ENCODE peak calls at places on chromosomes 12 and 14, in six cellular contexts. P, J, H, T, D and Q are unnamed samples.

GRCh38 chr12:82414926-82415325 is 56.6 kb downstream of the METTL25 start:
- DNase-seq in P (no peak), J (no peak), H (no peak), T (no peak), D (no peak), Q (no peak)

GRCh38 chr12:80936642-80937390 is 918 bp downstream of the LIN7A start:
- DNase-seq in P (peak), J (peak), H (peak), T (no peak), D (no peak), Q (peak)

GRCh38 chr12:94513527-94513926 is 53.9 kb upstream of the CEP83 start:
- DNase-seq in P (no peak), J (no peak), H (no peak), T (no peak), D (no peak), Q (no peak)

GRCh38 chr12:63410197-63410596 is 258.1 kb downstream of the DPY19L2 start:
- DNase-seq in P (no peak), J (no peak), H (no peak), T (no peak), D (no peak), Q (no peak)

GRCh38 chr12:29088611-29089219 is 60.4 kb upstream of the FAR2 start:
- DNase-seq in P (no peak), J (no peak), H (no peak), T (peak), D (no peak), Q (no peak)

GRCh38 chr12:15928870-15929571 is 17.9 kb downstream of the DERA start:
- DNase-seq in P (no peak), J (no peak), H (peak), T (no peak), D (no peak), Q (no peak)

GRCh38 chr12:92502417-92503028 is 200.3 kb upstream of the PLEKHG7 start:
- DNase-seq in P (no peak), J (no peak), H (no peak), T (no peak), D (no peak), Q (peak)

GRCh38 chr12:124509300-124509675 is 58.1 kb downstream of the NCOR2 start:
- DNase-seq in P (no peak), J (no peak), H (no peak), T (no peak), D (no peak), Q (no peak)

GRCh38 chr12:124097681-124098080 is 124.7 kb downstream of the ZNF664 start:
- DNase-seq in P (no peak), J (no peak), H (no peak), T (no peak), D (no peak), Q (no peak)

GRCh38 chr12:66304296-66304915 is 2.1 kb downstream of the HELB start:
- DNase-seq in P (no peak), J (no peak), H (no peak), T (no peak), D (no peak), Q (no peak)

GRCh38 chr14:103668117-103668516 is 39.1 kb downstream of the KLC1 start:
- DNase-seq in P (no peak), J (no peak), H (no peak), T (no peak), D (no peak), Q (no peak)

GRCh38 chr14:25041898-25042297 is 8.0 kb downstream of the STXBP6 start:
- DNase-seq in P (no peak), J (no peak), H (no peak), T (no peak), D (no peak), Q (no peak)

GRCh38 chr12:14710632-14711324 is 14.4 kb upstream of the GUCY2C start:
- DNase-seq in P (no peak), J (no peak), H (no peak), T (no peak), D (no peak), Q (no peak)

GRCh38 chr12:72261885-72262284 is 10.3 kb upstream of the TRHDE start:
- DNase-seq in P (peak), J (no peak), H (no peak), T (no peak), D (no peak), Q (no peak)

GRCh38 chr12:132520421-132521199 is 30.7 kb downstream of the FBRSL1 start:
- DNase-seq in P (no peak), J (no peak), H (no peak), T (no peak), D (no peak), Q (peak)

GRCh38 chr12:52439845-52440244 is 5.7 kb upstream of the KRT75 start:
- DNase-seq in P (no peak), J (no peak), H (no peak), T (no peak), D (no peak), Q (no peak)

GRCh38 chr12:57809425-57809824 is 9.1 kb downstream of the AVIL start:
- DNase-seq in P (no peak), J (no peak), H (no peak), T (no peak), D (no peak), Q (no peak)

GRCh38 chr12:127060310-127060847 is 1206.6 kb upstream of the TMEM132C start:
- DNase-seq in P (no peak), J (no peak), H (no peak), T (no peak), D (no peak), Q (no peak)

GRCh38 chr14:74647061-74647833 is 35.2 kb upstream of the LTBP2 start:
- DNase-seq in P (no peak), J (no peak), H (no peak), T (no peak), D (no peak), Q (no peak)

GRCh38 chr14:87869619-87870583 is 123.1 kb downstream of the GALC start:
- DNase-seq in P (no peak), J (peak), H (no peak), T (peak), D (no peak), Q (no peak)

GRCh38 chr12:131872154-131873046 is 22.0 kb upstream of the ULK1 start:
- DNase-seq in P (no peak), J (peak), H (no peak), T (peak), D (no peak), Q (peak)

GRCh38 chr14:93941293-93941910 is 14.3 kb downstream of the FAM181A start:
- DNase-seq in P (no peak), J (peak), H (peak), T (peak), D (no peak), Q (no peak)

GRCh38 chr14:63717704-63718103 is 10.2 kb downstream of the SGPP1 start:
- DNase-seq in P (no peak), J (no peak), H (no peak), T (no peak), D (no peak), Q (no peak)

GRCh38 chr12:77433799-77434198 is 368.4 kb upstream of the E2F7 start:
- DNase-seq in P (no peak), J (no peak), H (no peak), T (no peak), D (no peak), Q (no peak)

GRCh38 chr12:46343122-46343852 is 29.3 kb downstream of the SLC38A2 start:
- DNase-seq in P (no peak), J (no peak), H (no peak), T (no peak), D (no peak), Q (no peak)

GRCh38 chr12:3336606-3337311 is 154.2 kb upstream of the PRMT8 start:
- DNase-seq in P (no peak), J (no peak), H (no peak), T (no peak), D (no peak), Q (no peak)

GRCh38 chr12:43760396-43760795 is 1.6 kb downstream of the IRAK4 start:
- DNase-seq in P (no peak), J (no peak), H (no peak), T (no peak), D (no peak), Q (no peak)

GRCh38 chr12:122082621-122083356 is 4.2 kb downstream of the MLXIP start:
- DNase-seq in P (no peak), J (no peak), H (no peak), T (no peak), D (no peak), Q (no peak)

GRCh38 chr12:122079532-122080081 is 1.1 kb downstream of the MLXIP start:
- DNase-seq in P (no peak), J (no peak), H (peak), T (no peak), D (no peak), Q (no peak)

GRCh38 chr12:122081108-122081696 is 2.6 kb downstream of the MLXIP start:
- DNase-seq in P (no peak), J (no peak), H (peak), T (peak), D (no peak), Q (no peak)

GRCh38 chr12:122080149-122081107 is 1.9 kb downstream of the MLXIP start:
- DNase-seq in P (peak), J (peak), H (peak), T (peak), D (no peak), Q (peak)

GRCh38 chr12:122081697-122082221 is 3.2 kb downstream of the MLXIP start:
- DNase-seq in P (no peak), J (peak), H (peak), T (no peak), D (no peak), Q (no peak)
- TF ChIP-seq CTCF in P (no peak), J (no peak), H (no peak), T (no peak), D (no peak), Q (no peak)

DNA sequence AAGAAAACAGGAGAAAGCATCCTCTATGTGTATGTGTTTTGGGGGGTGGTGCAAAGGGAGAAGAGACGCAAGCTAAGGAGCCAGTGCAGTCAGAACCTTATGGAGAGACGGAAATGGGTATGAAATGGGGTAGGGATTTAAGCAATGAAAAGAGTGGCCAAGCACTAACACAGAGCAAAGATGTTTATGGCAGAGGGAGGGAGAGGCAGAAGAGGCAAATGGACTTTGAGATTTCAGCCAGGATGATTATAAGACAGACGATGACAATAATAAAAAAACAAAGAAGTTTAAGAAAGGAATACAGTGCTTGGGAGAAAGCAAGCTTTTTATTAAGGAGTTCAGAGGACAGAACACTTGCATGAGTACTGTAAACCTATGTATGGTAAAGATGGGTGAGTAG is 44.6 kb downstream of the DCAF5 start:
- DNase-seq in P (no peak), J (no peak), H (no peak), T (no peak), D (no peak), Q (no peak)
- TF ChIP-seq CTCF in P (no peak), J (no peak), H (no peak), T (no peak), D (no peak), Q (no peak)

GRCh38 chr14:34059925-34060746 is 109.3 kb upstream of the EGLN3 start:
- DNase-seq in P (peak), J (peak), H (peak), T (peak), D (peak), Q (peak)
- TF ChIP-seq CTCF in P (peak), J (peak), H (no peak), T (peak), D (no peak), Q (peak)

GRCh38 chr14:60332046-60332399 is 83.0 kb downstream of the PPM1A start:
- DNase-seq in P (no peak), J (no peak), H (no peak), T (no peak), D (no peak), Q (no peak)
- TF ChIP-seq CTCF in P (no peak), J (no peak), H (no peak), T (peak), D (peak), Q (peak)

DNA sequence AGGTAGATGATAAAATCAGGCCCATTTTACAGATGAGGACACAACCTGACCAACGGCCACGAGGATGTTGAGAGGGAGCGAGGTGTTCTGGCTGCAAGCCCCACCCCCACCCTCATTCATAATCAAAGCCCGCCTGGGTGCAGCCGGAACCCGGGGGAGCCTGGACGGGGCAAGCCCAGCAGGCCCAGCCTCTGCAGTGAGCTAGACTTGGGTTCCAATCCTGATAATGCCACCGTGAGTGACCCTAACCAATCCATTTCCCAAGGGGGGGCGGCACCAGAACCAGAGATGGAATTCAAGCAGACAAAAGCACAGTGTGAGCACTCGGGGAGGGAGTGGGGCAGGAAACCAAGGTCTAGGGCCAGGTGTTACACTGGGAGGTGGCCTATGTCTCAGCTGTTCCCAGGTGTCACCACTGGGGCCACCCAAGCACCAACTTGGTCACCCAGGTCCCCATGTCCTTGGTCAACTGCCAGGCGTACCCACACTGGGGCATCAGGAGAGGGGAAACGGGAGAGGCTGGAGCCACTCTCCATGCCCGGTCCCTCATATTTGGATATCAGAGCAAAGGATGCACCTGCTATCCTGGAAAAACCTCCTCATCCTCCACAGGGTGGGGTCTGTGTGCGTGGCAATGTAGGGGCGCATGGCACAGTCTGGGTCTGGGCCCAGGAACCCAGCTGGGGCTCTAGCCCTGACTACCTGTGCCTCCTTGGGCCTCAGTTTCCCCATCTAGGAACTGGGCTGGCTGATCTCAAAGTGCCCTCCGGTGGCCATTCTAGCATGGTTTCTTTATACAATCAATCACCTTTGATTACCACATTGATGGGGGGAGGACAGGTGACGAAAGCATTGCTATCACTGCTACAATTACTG is 58.4 kb downstream of the FAM222A start:
- DNase-seq in P (peak), J (no peak), H (no peak), T (no peak), D (no peak), Q (peak)
- TF ChIP-seq CTCF in P (peak), J (no peak), H (no peak), T (no peak), D (no peak), Q (no peak)

DNA sequence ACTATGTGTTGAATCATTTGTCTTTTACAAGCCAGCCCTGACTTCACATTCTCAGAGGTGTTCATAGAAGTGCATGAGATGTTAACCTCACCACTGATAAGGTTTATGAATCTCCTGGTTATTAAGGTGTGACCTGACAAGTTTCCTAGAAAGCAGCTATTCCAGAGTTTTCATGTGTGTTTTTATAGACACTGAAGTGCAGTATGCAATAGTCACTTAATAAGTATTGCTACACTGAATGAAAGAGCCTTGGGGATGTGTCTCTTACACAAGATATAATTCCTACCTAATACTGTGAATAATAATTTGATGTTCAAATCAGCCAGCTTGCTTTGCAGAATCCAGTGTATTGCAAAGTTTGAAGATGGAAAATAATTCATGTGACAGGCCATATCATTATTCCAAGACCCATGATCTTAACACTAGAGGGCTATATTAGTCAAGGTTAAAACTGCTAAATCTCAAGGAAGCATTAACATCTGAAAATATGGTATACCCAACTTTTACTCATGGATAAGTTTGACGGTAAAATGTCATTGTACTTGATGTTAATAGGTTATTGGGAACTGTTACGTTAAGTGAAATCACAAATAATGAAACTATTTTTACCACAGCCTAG is 13.0 kb downstream of the SLC25A3 start:
- DNase-seq in P (no peak), J (no peak), H (no peak), T (no peak), D (no peak), Q (no peak)
- TF ChIP-seq CTCF in P (no peak), J (no peak), H (no peak), T (peak), D (no peak), Q (peak)

DNA sequence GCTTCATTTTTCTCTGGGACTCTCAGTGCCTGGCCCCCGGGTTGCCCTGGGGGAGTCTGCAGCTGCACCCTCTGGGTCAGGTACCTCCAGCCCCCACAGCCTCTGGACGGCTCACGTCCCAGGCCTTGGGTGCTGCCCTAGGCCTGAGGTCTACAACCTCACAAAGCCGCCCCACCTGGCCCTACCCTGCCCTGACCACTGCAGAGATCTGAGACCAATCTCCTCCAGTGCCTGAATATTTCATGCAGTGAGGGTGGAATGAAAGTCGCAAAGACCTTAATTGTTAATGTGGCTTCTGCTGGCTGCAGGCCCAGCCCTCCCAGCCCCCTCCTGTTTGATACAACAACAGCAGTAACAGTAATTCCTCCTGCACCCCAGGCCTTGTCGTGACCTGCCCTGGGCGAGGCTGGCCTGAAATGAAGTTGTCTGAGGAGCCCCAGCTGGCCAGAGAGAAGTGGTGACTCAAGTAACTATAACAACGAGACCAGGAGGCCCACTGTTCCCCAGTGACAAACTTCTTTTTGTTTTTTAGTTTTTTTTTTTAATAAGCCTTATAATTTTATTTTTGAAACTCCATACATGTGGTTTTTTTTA is 8.8 kb upstream of the CCDC85C start:
- DNase-seq in P (no peak), J (no peak), H (no peak), T (peak), D (no peak), Q (no peak)
- TF ChIP-seq CTCF in P (no peak), J (no peak), H (no peak), T (no peak), D (no peak), Q (no peak)